ENCODE peak calls at places on chromosomes 6 and 20, in four cellular contexts. P is GM12878, X is HepG2, R is SK-N-SH. N is an unnamed sample.

GRCh38 chr6:112939543-112939942 is 592.4 kb downstream of the RFPL4B start:
- DNase-seq in P (no peak), X (no peak), R (peak; percentile 17), N (no peak)

GRCh38 chr20:58828141-58828540 is 22.6 kb downstream of the GNAS-AS1 start:
- DNase-seq in P (no peak), X (no peak), R (no peak), N (no peak)

GRCh38 chr6:32069460-32069859 is 31.2 kb downstream of the CYP21A2 start:
- DNase-seq in P (no peak), X (no peak), R (no peak), N (no peak)

GRCh38 chr6:66662721-66663120 is 955.7 kb upstream of the EYS start:
- DNase-seq in P (no peak), X (no peak), R (no peak), N (no peak)

GRCh38 chr20:8094415-8094818 is 37.6 kb upstream of the PLCB1 start:
- DNase-seq in P (no peak), X (no peak), R (no peak), N (peak; percentile 26)

GRCh38 chr6:153790881-153791473 is 248.1 kb upstream of the OPRM1 start:
- DNase-seq in P (no peak), X (peak; percentile 37), R (peak; percentile 6), N (peak; percentile 10)

GRCh38 chr6:77816766-77817270 is 164.0 kb downstream of the MEI4 start:
- DNase-seq in P (no peak), X (no peak), R (no peak), N (no peak)

GRCh38 chr6:111837641-111838500 is 35.4 kb downstream of the FYN start:
- DNase-seq in P (peak; percentile 85), X (no peak), R (no peak), N (no peak)

GRCh38 chr6:47112311-47112710 is 70.2 kb upstream of the ADGRF1 start:
- DNase-seq in P (no peak), X (no peak), R (no peak), N (no peak)

GRCh38 chr20:52601295-52601971 is 370.7 kb upstream of the TSHZ2 start:
- DNase-seq in P (no peak), X (no peak), R (no peak), N (no peak)

GRCh38 chr6:42390228-42390934 is 61.3 kb downstream of the TRERF1 start:
- DNase-seq in P (no peak), X (no peak), R (no peak), N (no peak)

GRCh38 chr20:35277531-35278395 is at the start of gene MMP24OS:
- DNase-seq in P (peak; percentile 64), X (no peak), R (peak; percentile 97), N (peak; percentile 84)

GRCh38 chr6:46510656-46511055 is 19.4 kb upstream of the RCAN2 start:
- DNase-seq in P (no peak), X (no peak), R (no peak), N (no peak)

GRCh38 chr6:54244430-54244829 is 63.8 kb upstream of the TINAG start:
- DNase-seq in P (no peak), X (peak; percentile 18), R (peak; percentile 3), N (peak; percentile 3)

GRCh38 chr6:17983712-17984111 is 3.7 kb downstream of the KIF13A start:
- DNase-seq in P (no peak), X (no peak), R (no peak), N (no peak)

GRCh38 chr6:129730477-129731165 is 20.6 kb upstream of the ARHGAP18 start:
- DNase-seq in P (no peak), X (peak; percentile 58), R (no peak), N (peak; percentile 7)

GRCh38 chr6:34238507-34239239 is 2.0 kb downstream of the HMGA1 start:
- DNase-seq in P (no peak), X (no peak), R (peak; percentile 59), N (no peak)

GRCh38 chr6:45625191-45625664 is 247.5 kb upstream of the SUPT3H start:
- DNase-seq in P (no peak), X (no peak), R (no peak), N (no peak)

GRCh38 chr6:117344444-117345291 is 79.3 kb downstream of the VGLL2 start:
- DNase-seq in P (no peak), X (no peak), R (no peak), N (no peak)

GRCh38 chr20:828987-829386 is 4.5 kb upstream of the FAM110A start:
- DNase-seq in P (no peak), X (no peak), R (peak; percentile 48), N (no peak)

GRCh38 chr20:41364236-41364855 is 2.3 kb downstream of the EMILIN3 start:
- DNase-seq in P (no peak), X (no peak), R (no peak), N (no peak)

GRCh38 chr6:82144007-82144851 is 103.3 kb downstream of the IBTK start:
- DNase-seq in P (peak; percentile 26), X (peak; percentile 67), R (peak; percentile 66), N (peak; percentile 47)

GRCh38 chr6:159117031-159117430 is 52.2 kb upstream of the FNDC1 start:
- DNase-seq in P (no peak), X (no peak), R (no peak), N (no peak)

GRCh38 chr20:9590189-9590588 is 75.8 kb downstream of the LAMP5 start:
- DNase-seq in P (no peak), X (no peak), R (no peak), N (no peak)

GRCh38 chr6:79196908-79197307 is 37.6 kb downstream of the HMGN3 start:
- DNase-seq in P (no peak), X (no peak), R (no peak), N (no peak)

GRCh38 chr20:21707999-21708737 is 2.7 kb downstream of the PAX1 start:
- DNase-seq in P (no peak), X (no peak), R (no peak), N (no peak)

GRCh38 chr20:58619847-58620431 is 31.1 kb upstream of the STX16 start:
- DNase-seq in P (no peak), X (no peak), R (no peak), N (no peak)

GRCh38 chr20:38214871-38215788 is 45.4 kb downstream of the KIAA1755 start:
- DNase-seq in P (no peak), X (no peak), R (no peak), N (peak; percentile 36)

GRCh38 chr20:21315138-21315537 is 12.0 kb downstream of the XRN2 start:
- DNase-seq in P (no peak), X (no peak), R (no peak), N (no peak)

GRCh38 chr6:82365011-82365751 is 1.6 kb downstream of the TPBG start:
- DNase-seq in P (no peak), X (no peak), R (peak; percentile 73), N (peak; percentile 53)

GRCh38 chr6:41780623-41781301 is at the start of gene PRICKLE4:
- DNase-seq in P (no peak), X (no peak), R (peak; percentile 71), N (peak; percentile 42)

GRCh38 chr6:51265426-51265825 is 446.8 kb downstream of the TFAP2B start:
- DNase-seq in P (no peak), X (no peak), R (no peak), N (no peak)

GRCh38 chr6:2797564-2798014 is 32.4 kb downstream of the WRNIP1 start:
- DNase-seq in P (no peak), X (no peak), R (no peak), N (no peak)

GRCh38 chr20:48467622-48468021 is 360.2 kb downstream of the PREX1 start:
- DNase-seq in P (no peak), X (no peak), R (no peak), N (no peak)

DNA sequence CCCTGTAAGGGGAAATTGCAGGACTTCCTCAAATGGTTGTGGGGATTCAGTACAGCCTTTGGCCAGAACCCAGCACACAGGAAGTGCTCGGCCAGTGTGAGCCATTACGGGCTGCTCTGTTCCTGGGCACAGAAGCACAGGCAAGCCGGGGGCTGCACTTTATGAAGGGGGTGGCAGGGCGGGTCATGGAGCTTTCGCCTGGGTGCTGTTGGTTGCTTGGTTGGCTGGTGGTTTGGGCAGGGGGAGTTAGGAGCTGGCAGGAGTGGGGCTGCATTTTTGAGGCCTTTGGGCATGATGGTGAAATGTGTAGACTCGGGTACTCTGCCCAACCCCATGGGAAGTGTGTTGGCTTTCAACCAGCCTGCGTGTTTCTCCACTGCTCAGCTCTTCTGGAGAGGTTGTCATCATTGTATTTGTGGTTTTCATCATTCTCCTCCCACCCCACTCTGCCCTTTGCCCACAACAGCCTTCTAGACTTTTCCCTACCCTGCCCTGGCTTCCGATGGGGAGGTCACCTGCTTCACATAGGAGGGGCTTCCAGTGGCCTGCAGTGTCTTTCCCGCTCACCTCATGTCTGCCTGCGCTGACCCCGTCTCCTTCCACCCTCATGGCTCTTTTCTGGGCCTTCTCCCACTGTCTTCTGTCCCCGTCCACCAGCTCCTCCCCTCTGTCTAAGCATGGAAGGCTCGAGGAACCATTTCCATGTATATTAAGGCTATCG is 16.1 kb upstream of the RBM38 start:
- DNase-seq in P (no peak), X (no peak), R (no peak), N (no peak)
- TF ChIP-seq PBX3 in P (no peak), X (no peak), R (no peak), N (no peak)

GRCh38 chr20:1983311-1983710 is 10.5 kb downstream of the PDYN start:
- DNase-seq in P (no peak), X (no peak), R (no peak), N (no peak)

GRCh38 chr20:1982666-1983065 is 11.2 kb downstream of the PDYN start:
- DNase-seq in P (no peak), X (no peak), R (no peak), N (no peak)

GRCh38 chr20:1992359-1992758 is 1.5 kb downstream of the PDYN start:
- DNase-seq in P (no peak), X (no peak), R (no peak), N (no peak)

GRCh38 chr20:1987826-1988225 is 6.0 kb downstream of the PDYN start:
- DNase-seq in P (no peak), X (no peak), R (no peak), N (no peak)
- TF ChIP-seq PBX3 in P (no peak), X (no peak), R (no peak), N (no peak)

DNA sequence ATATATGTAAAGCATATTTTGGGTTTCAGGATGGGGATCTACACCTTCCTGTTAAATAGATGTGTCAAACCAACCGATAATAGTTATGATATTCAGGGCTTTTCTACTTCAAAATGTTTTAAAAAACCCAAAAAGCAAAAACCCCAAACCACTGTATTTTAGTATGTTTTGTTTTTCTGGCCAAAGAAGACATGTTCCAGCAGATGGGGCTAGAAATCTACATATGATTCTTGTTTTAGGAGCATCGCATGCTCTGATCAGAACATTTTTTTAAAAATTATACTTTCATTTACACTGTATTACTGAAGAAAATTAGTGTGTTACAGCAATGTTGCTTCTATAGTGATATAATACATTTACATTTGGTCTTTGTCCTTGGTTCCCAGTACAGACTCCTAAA is 11.0 kb downstream of the RMND1 start:
- DNase-seq in P (no peak), X (no peak), R (no peak), N (no peak)
- TF ChIP-seq PBX3 in P (no peak), X (no peak), R (no peak), N (no peak)

DNA sequence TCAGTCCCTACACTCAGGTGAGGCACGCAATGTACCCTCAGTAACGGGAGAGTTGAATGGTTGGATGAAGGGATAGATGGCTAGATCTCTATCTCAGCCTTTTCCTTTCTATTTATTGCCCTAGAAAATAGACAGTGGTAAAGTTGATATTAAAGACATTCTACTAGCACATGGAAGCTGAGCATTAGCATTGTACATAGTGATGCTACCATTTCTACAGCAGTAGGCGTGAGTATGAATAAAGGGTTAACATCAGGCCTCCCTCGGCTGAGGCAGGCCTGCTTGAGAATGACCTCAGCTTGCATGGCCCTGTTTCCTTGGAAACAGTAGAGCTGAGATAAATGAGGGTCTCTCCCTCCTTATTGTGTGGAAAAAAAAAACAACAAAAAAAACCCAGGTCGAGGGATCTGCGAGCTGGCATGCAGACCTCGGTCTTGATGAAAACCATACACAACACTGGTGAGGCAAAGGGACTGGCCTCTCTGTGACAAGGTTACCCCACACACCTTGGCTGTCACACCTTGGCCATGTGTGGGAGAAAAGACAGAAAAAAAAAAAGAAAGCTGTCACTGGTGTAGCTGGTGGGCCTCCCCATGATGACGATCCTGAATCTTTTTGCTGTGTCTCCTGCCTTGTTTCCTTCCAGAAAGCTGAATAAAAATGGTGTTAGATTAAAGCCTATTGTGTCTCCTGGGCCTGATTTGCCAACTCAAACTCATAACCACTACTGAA is 160.0 kb downstream of the HACE1 start:
- DNase-seq in P (no peak), X (no peak), R (peak; percentile 25), N (no peak)
- TF ChIP-seq PBX3 in P (no peak), X (no peak), R (no peak), N (no peak)